ENCODE peak calls at places on chromosome 22, in ten cellular contexts. One of them, this sample, is unnamed.

GRCh38 chr22:44540756-44541670 is 43.0 kb upstream of the RTL6 start:
- DNase-seq in body of pancreas: no peak
- DNase-seq in Peyer's patch: no peak
- DNase-seq in A549: no peak
- DNase-seq in naive thymus-derived CD4-positive, alpha-beta T cell: no peak
- DNase-seq in mucosa of descending colon: no peak
- DNase-seq in psoas muscle: no peak
- DNase-seq in thoracic aorta: no peak
- DNase-seq in lower lobe of right lung: no peak
- DNase-seq in GM23248: no peak
- DNase-seq in this sample: peak; percentile 65

GRCh38 chr22:46843691-46844297 is 81.3 kb downstream of the TBC1D22A start:
- DNase-seq in psoas muscle: no peak
- DNase-seq in lower lobe of right lung: no peak
- DNase-seq in naive thymus-derived CD4-positive, alpha-beta T cell: no peak
- DNase-seq in mucosa of descending colon: no peak
- DNase-seq in body of pancreas: no peak
- DNase-seq in GM23248: peak; percentile 47
- DNase-seq in Peyer's patch: no peak
- DNase-seq in thoracic aorta: no peak
- DNase-seq in A549: no peak
- DNase-seq in this sample: no peak

GRCh38 chr22:45212306-45212709 is 28.4 kb downstream of the KIAA0930 start:
- DNase-seq in GM23248: peak; percentile 97
- DNase-seq in lower lobe of right lung: peak; percentile 65
- DNase-seq in Peyer's patch: peak; percentile 58
- DNase-seq in naive thymus-derived CD4-positive, alpha-beta T cell: no peak
- DNase-seq in A549: peak; percentile 55
- DNase-seq in psoas muscle: peak; percentile 78
- DNase-seq in body of pancreas: peak; percentile 42
- DNase-seq in mucosa of descending colon: peak; percentile 62
- DNase-seq in thoracic aorta: peak; percentile 71
- DNase-seq in this sample: peak; percentile 81

GRCh38 chr22:19498154-19498865 is 18.6 kb downstream of the CDC45 start:
- DNase-seq in body of pancreas: no peak
- DNase-seq in lower lobe of right lung: no peak
- DNase-seq in A549: no peak
- DNase-seq in mucosa of descending colon: no peak
- DNase-seq in naive thymus-derived CD4-positive, alpha-beta T cell: no peak
- DNase-seq in psoas muscle: no peak
- DNase-seq in GM23248: no peak
- DNase-seq in thoracic aorta: no peak
- DNase-seq in Peyer's patch: no peak
- DNase-seq in this sample: no peak

GRCh38 chr22:42841444-42841843 is 15.6 kb downstream of the ARFGAP3 start:
- DNase-seq in mucosa of descending colon: no peak
- DNase-seq in lower lobe of right lung: no peak
- DNase-seq in naive thymus-derived CD4-positive, alpha-beta T cell: no peak
- DNase-seq in psoas muscle: no peak
- DNase-seq in Peyer's patch: no peak
- DNase-seq in thoracic aorta: no peak
- DNase-seq in GM23248: peak; percentile 74
- DNase-seq in A549: no peak
- DNase-seq in body of pancreas: no peak
- DNase-seq in this sample: no peak

GRCh38 chr22:28799834-28800307 is 498 bp downstream of the XBP1 start:
- DNase-seq in lower lobe of right lung: peak; percentile 83
- DNase-seq in thoracic aorta: peak; percentile 14
- DNase-seq in Peyer's patch: peak; percentile 84
- DNase-seq in psoas muscle: peak; percentile 79
- DNase-seq in body of pancreas: peak; percentile 66
- DNase-seq in A549: no peak
- DNase-seq in mucosa of descending colon: peak; percentile 83
- DNase-seq in naive thymus-derived CD4-positive, alpha-beta T cell: no peak
- DNase-seq in GM23248: peak; percentile 83
- DNase-seq in this sample: peak; percentile 87

GRCh38 chr22:28750471-28750881 is 8.6 kb downstream of the HSCB start:
- DNase-seq in thoracic aorta: no peak
- DNase-seq in mucosa of descending colon: no peak
- DNase-seq in A549: no peak
- DNase-seq in naive thymus-derived CD4-positive, alpha-beta T cell: no peak
- DNase-seq in body of pancreas: no peak
- DNase-seq in Peyer's patch: no peak
- DNase-seq in lower lobe of right lung: no peak
- DNase-seq in GM23248: peak; percentile 76
- DNase-seq in psoas muscle: no peak
- DNase-seq in this sample: no peak

GRCh38 chr22:22712666-22713365 is 68.4 kb downstream of the GGTLC2 start:
- DNase-seq in thoracic aorta: no peak
- DNase-seq in GM23248: no peak
- DNase-seq in lower lobe of right lung: no peak
- DNase-seq in Peyer's patch: no peak
- DNase-seq in psoas muscle: no peak
- DNase-seq in mucosa of descending colon: no peak
- DNase-seq in body of pancreas: no peak
- DNase-seq in A549: no peak
- DNase-seq in naive thymus-derived CD4-positive, alpha-beta T cell: no peak
- DNase-seq in this sample: no peak

GRCh38 chr22:22508274-22509176 is at the start of gene ZNF280B:
- DNase-seq in body of pancreas: peak; percentile 87
- DNase-seq in thoracic aorta: no peak
- DNase-seq in Peyer's patch: peak; percentile 79
- DNase-seq in GM23248: peak; percentile 66
- DNase-seq in psoas muscle: peak; percentile 49
- DNase-seq in A549: peak; percentile 44
- DNase-seq in naive thymus-derived CD4-positive, alpha-beta T cell: peak; percentile 79
- DNase-seq in lower lobe of right lung: peak; percentile 76
- DNase-seq in mucosa of descending colon: peak; percentile 85
- DNase-seq in this sample: peak; percentile 85

GRCh38 chr22:43088616-43088978 is 594 bp downstream of the TTLL1 start:
- DNase-seq in naive thymus-derived CD4-positive, alpha-beta T cell: no peak
- DNase-seq in Peyer's patch: no peak
- DNase-seq in lower lobe of right lung: no peak
- DNase-seq in psoas muscle: no peak
- DNase-seq in GM23248: peak; percentile 42
- DNase-seq in mucosa of descending colon: no peak
- DNase-seq in body of pancreas: no peak
- DNase-seq in A549: no peak
- DNase-seq in thoracic aorta: no peak
- DNase-seq in this sample: no peak

GRCh38 chr22:44870021-44870420 is 117.6 kb downstream of the ARHGAP8 start:
- DNase-seq in Peyer's patch: peak; percentile 36
- DNase-seq in thoracic aorta: no peak
- DNase-seq in A549: peak; percentile 27
- DNase-seq in body of pancreas: no peak
- DNase-seq in mucosa of descending colon: no peak
- DNase-seq in psoas muscle: no peak
- DNase-seq in GM23248: peak; percentile 52
- DNase-seq in naive thymus-derived CD4-positive, alpha-beta T cell: no peak
- DNase-seq in lower lobe of right lung: no peak
- DNase-seq in this sample: no peak

GRCh38 chr22:36864454-36865215 is 3.8 kb downstream of the NCF4 start:
- DNase-seq in thoracic aorta: no peak
- DNase-seq in GM23248: no peak
- DNase-seq in lower lobe of right lung: no peak
- DNase-seq in psoas muscle: no peak
- DNase-seq in A549: no peak
- DNase-seq in Peyer's patch: no peak
- DNase-seq in mucosa of descending colon: no peak
- DNase-seq in naive thymus-derived CD4-positive, alpha-beta T cell: no peak
- DNase-seq in body of pancreas: no peak
- DNase-seq in this sample: peak; percentile 57

GRCh38 chr22:36867695-36868094 is 6.9 kb downstream of the NCF4 start:
- DNase-seq in Peyer's patch: no peak
- DNase-seq in lower lobe of right lung: no peak
- DNase-seq in naive thymus-derived CD4-positive, alpha-beta T cell: no peak
- DNase-seq in A549: no peak
- DNase-seq in mucosa of descending colon: no peak
- DNase-seq in psoas muscle: no peak
- DNase-seq in body of pancreas: no peak
- DNase-seq in thoracic aorta: no peak
- DNase-seq in GM23248: no peak
- DNase-seq in this sample: no peak

GRCh38 chr22:36863979-36864378 is 3.2 kb downstream of the NCF4 start:
- DNase-seq in lower lobe of right lung: no peak
- DNase-seq in thoracic aorta: no peak
- DNase-seq in body of pancreas: no peak
- DNase-seq in GM23248: no peak
- DNase-seq in psoas muscle: no peak
- DNase-seq in naive thymus-derived CD4-positive, alpha-beta T cell: no peak
- DNase-seq in A549: no peak
- DNase-seq in mucosa of descending colon: no peak
- DNase-seq in Peyer's patch: no peak
- DNase-seq in this sample: no peak

GRCh38 chr22:36863281-36863680 is 2.5 kb downstream of the NCF4 start:
- DNase-seq in naive thymus-derived CD4-positive, alpha-beta T cell: no peak
- DNase-seq in body of pancreas: no peak
- DNase-seq in lower lobe of right lung: no peak
- DNase-seq in psoas muscle: no peak
- DNase-seq in mucosa of descending colon: no peak
- DNase-seq in GM23248: no peak
- DNase-seq in Peyer's patch: no peak
- DNase-seq in A549: no peak
- DNase-seq in thoracic aorta: no peak
- DNase-seq in this sample: peak; percentile 50

DNA sequence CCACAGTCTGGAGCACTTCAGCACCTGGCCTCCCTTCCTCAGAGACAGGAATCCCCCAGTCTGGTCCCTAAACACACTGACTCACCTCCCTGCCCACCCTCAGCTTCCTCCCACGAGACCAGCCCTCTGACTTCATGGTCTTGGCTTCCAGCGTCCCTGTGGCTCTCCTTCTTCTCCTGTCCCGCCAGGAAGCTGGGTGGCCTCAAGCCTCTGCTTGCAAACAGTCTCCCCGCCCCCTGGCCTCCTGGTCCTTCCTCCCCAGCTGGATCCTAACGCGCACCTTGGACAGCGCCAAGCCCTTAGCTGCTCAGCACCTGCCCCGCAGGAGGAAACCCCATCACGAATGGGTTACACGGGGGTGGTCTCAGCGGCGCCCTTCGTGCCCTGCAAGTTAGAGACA is 4.5 kb downstream of the NCF4 start:
- DNase-seq in mucosa of descending colon: no peak
- DNase-seq in A549: no peak
- DNase-seq in thoracic aorta: no peak
- DNase-seq in body of pancreas: no peak
- DNase-seq in psoas muscle: no peak
- DNase-seq in lower lobe of right lung: no peak
- DNase-seq in Peyer's patch: no peak
- DNase-seq in naive thymus-derived CD4-positive, alpha-beta T cell: no peak
- DNase-seq in GM23248: peak; percentile 55
- DNase-seq in this sample: peak; percentile 64
- H3K4me1 ChIP-seq in mucosa of descending colon: peaks cover 5% of the 10 kb centered on the region
- H3K4me1 ChIP-seq in A549: no peaks in the 10 kb centered on the region
- H3K4me1 ChIP-seq in thoracic aorta: no peaks in the 10 kb centered on the region
- H3K4me1 ChIP-seq in body of pancreas: no peaks in the 10 kb centered on the region
- H3K4me1 ChIP-seq in psoas muscle: no peaks in the 10 kb centered on the region
- H3K4me1 ChIP-seq in lower lobe of right lung: peaks cover 7% of the 10 kb centered on the region
- H3K4me1 ChIP-seq in Peyer's patch: no peaks in the 10 kb centered on the region
- H3K4me1 ChIP-seq in naive thymus-derived CD4-positive, alpha-beta T cell: no peaks in the 10 kb centered on the region
- H3K4me1 ChIP-seq in GM23248: no peaks in the 10 kb centered on the region
- H3K4me1 ChIP-seq in this sample: peaks cover 7% of the 10 kb centered on the region

GRCh38 chr22:35173655-35174054 is 83.6 kb upstream of the HMGXB4 start:
- DNase-seq in A549: no peak
- DNase-seq in Peyer's patch: no peak
- DNase-seq in naive thymus-derived CD4-positive, alpha-beta T cell: no peak
- DNase-seq in GM23248: no peak
- DNase-seq in body of pancreas: no peak
- DNase-seq in thoracic aorta: no peak
- DNase-seq in psoas muscle: no peak
- DNase-seq in lower lobe of right lung: no peak
- DNase-seq in mucosa of descending colon: no peak
- DNase-seq in this sample: peak; percentile 21
- H3K4me1 ChIP-seq in A549: no peaks in the 10 kb centered on the region
- H3K4me1 ChIP-seq in Peyer's patch: no peaks in the 10 kb centered on the region
- H3K4me1 ChIP-seq in naive thymus-derived CD4-positive, alpha-beta T cell: no peaks in the 10 kb centered on the region
- H3K4me1 ChIP-seq in GM23248: no peaks in the 10 kb centered on the region
- H3K4me1 ChIP-seq in body of pancreas: no peaks in the 10 kb centered on the region
- H3K4me1 ChIP-seq in thoracic aorta: no peaks in the 10 kb centered on the region
- H3K4me1 ChIP-seq in psoas muscle: no peaks in the 10 kb centered on the region
- H3K4me1 ChIP-seq in lower lobe of right lung: no peaks in the 10 kb centered on the region
- H3K4me1 ChIP-seq in mucosa of descending colon: no peaks in the 10 kb centered on the region
- H3K4me1 ChIP-seq in this sample: no peaks in the 10 kb centered on the region

GRCh38 chr22:39238561-39238960 is 6.2 kb downstream of the PDGFB start:
- DNase-seq in psoas muscle: no peak
- DNase-seq in GM23248: no peak
- DNase-seq in thoracic aorta: no peak
- DNase-seq in body of pancreas: no peak
- DNase-seq in A549: no peak
- DNase-seq in Peyer's patch: no peak
- DNase-seq in naive thymus-derived CD4-positive, alpha-beta T cell: no peak
- DNase-seq in mucosa of descending colon: no peak
- DNase-seq in lower lobe of right lung: no peak
- DNase-seq in this sample: no peak
- H3K4me1 ChIP-seq in psoas muscle: peaks cover 88% of the 10 kb centered on the region
- H3K4me1 ChIP-seq in GM23248: peaks cover 8% of the 10 kb centered on the region
- H3K4me1 ChIP-seq in thoracic aorta: peaks cover 39% of the 10 kb centered on the region
- H3K4me1 ChIP-seq in body of pancreas: peaks cover 85% of the 10 kb centered on the region
- H3K4me1 ChIP-seq in A549: peaks cover 42% of the 10 kb centered on the region
- H3K4me1 ChIP-seq in Peyer's patch: peaks cover 45% of the 10 kb centered on the region
- H3K4me1 ChIP-seq in naive thymus-derived CD4-positive, alpha-beta T cell: peaks cover 55% of the 10 kb centered on the region
- H3K4me1 ChIP-seq in mucosa of descending colon: peaks cover 67% of the 10 kb centered on the region
- H3K4me1 ChIP-seq in lower lobe of right lung: peaks cover 95% of the 10 kb centered on the region
- H3K4me1 ChIP-seq in this sample: peaks cover 71% of the 10 kb centered on the region

GRCh38 chr22:24331468-24332440 is 61.1 kb downstream of the SPECC1L start:
- DNase-seq in mucosa of descending colon: no peak
- DNase-seq in GM23248: peak; percentile 34
- DNase-seq in naive thymus-derived CD4-positive, alpha-beta T cell: no peak
- DNase-seq in body of pancreas: no peak
- DNase-seq in psoas muscle: no peak
- DNase-seq in lower lobe of right lung: no peak
- DNase-seq in A549: no peak
- DNase-seq in Peyer's patch: no peak
- DNase-seq in thoracic aorta: no peak
- DNase-seq in this sample: no peak

GRCh38 chr22:24326266-24326665 is 55.6 kb downstream of the SPECC1L start:
- DNase-seq in body of pancreas: no peak
- DNase-seq in GM23248: no peak
- DNase-seq in Peyer's patch: no peak
- DNase-seq in naive thymus-derived CD4-positive, alpha-beta T cell: no peak
- DNase-seq in lower lobe of right lung: no peak
- DNase-seq in A549: no peak
- DNase-seq in psoas muscle: no peak
- DNase-seq in thoracic aorta: no peak
- DNase-seq in mucosa of descending colon: no peak
- DNase-seq in this sample: no peak

GRCh38 chr22:24330636-24331035 is 60.0 kb downstream of the SPECC1L start:
- DNase-seq in naive thymus-derived CD4-positive, alpha-beta T cell: no peak
- DNase-seq in body of pancreas: no peak
- DNase-seq in thoracic aorta: no peak
- DNase-seq in psoas muscle: no peak
- DNase-seq in Peyer's patch: no peak
- DNase-seq in lower lobe of right lung: no peak
- DNase-seq in A549: no peak
- DNase-seq in mucosa of descending colon: no peak
- DNase-seq in GM23248: peak; percentile 17
- DNase-seq in this sample: no peak

GRCh38 chr22:24327827-24328226 is 57.2 kb downstream of the SPECC1L start:
- DNase-seq in thoracic aorta: no peak
- DNase-seq in lower lobe of right lung: no peak
- DNase-seq in GM23248: no peak
- DNase-seq in naive thymus-derived CD4-positive, alpha-beta T cell: no peak
- DNase-seq in mucosa of descending colon: no peak
- DNase-seq in A549: no peak
- DNase-seq in body of pancreas: no peak
- DNase-seq in Peyer's patch: no peak
- DNase-seq in psoas muscle: no peak
- DNase-seq in this sample: no peak

GRCh38 chr22:24329453-24329852 is 58.8 kb downstream of the SPECC1L start:
- DNase-seq in lower lobe of right lung: no peak
- DNase-seq in psoas muscle: no peak
- DNase-seq in mucosa of descending colon: no peak
- DNase-seq in thoracic aorta: no peak
- DNase-seq in Peyer's patch: no peak
- DNase-seq in A549: no peak
- DNase-seq in body of pancreas: no peak
- DNase-seq in GM23248: no peak
- DNase-seq in naive thymus-derived CD4-positive, alpha-beta T cell: no peak
- DNase-seq in this sample: no peak
- H3K4me1 ChIP-seq in lower lobe of right lung: peaks cover 35% of the 10 kb centered on the region
- H3K4me1 ChIP-seq in psoas muscle: no peaks in the 10 kb centered on the region
- H3K4me1 ChIP-seq in mucosa of descending colon: peaks cover 4% of the 10 kb centered on the region
- H3K4me1 ChIP-seq in thoracic aorta: peaks cover 16% of the 10 kb centered on the region
- H3K4me1 ChIP-seq in Peyer's patch: no peaks in the 10 kb centered on the region
- H3K4me1 ChIP-seq in A549: peaks cover 4% of the 10 kb centered on the region
- H3K4me1 ChIP-seq in body of pancreas: peaks cover 8% of the 10 kb centered on the region
- H3K4me1 ChIP-seq in GM23248: peaks cover 34% of the 10 kb centered on the region
- H3K4me1 ChIP-seq in naive thymus-derived CD4-positive, alpha-beta T cell: no peaks in the 10 kb centered on the region
- H3K4me1 ChIP-seq in this sample: peaks cover 11% of the 10 kb centered on the region